ENCODE peak calls at places on chromosomes 16 and 17, in six cellular contexts. G is stimulated activated CD8-positive, alpha-beta memory T cell treated with anti-CD3 and anti-CD28 coated beads, Interleukin-4, amount 100 ng/mL, for 48 hours; D is COR-L47; O is upper lobe of right lung; F is KBM-7; X is NCI-H510A treated with DMSO at 0.1 percent for 48 hours. Q is an unnamed sample.

GRCh38 chr17:77553459-77554066 is 404.9 kb upstream of the TNRC6C start:
- DNase-seq in G (no peak), D (no peak), O (no peak), F (no peak), X (no peak), Q (no peak)

GRCh38 chr17:74814453-74814852 is 38.3 kb upstream of the NAT9 start:
- DNase-seq in G (no peak), D (peak), O (no peak), F (no peak), X (no peak), Q (no peak)

GRCh38 chr17:57955183-57955952 is at the start of gene CUEDC1:
- DNase-seq in G (peak), D (peak), O (peak), F (no peak), X (peak), Q (peak)

GRCh38 chr17:45225964-45226530 is 4.4 kb downstream of the FMNL1 start:
- DNase-seq in G (peak), D (no peak), O (peak), F (peak), X (no peak), Q (no peak)

GRCh38 chr16:68539704-68540370 is 746 bp downstream of the ZFP90 start:
- DNase-seq in G (peak), D (no peak), O (no peak), F (peak), X (no peak), Q (no peak)

GRCh38 chr16:25568991-25569390 is 122.8 kb upstream of the HS3ST4 start:
- DNase-seq in G (no peak), D (no peak), O (no peak), F (no peak), X (no peak), Q (no peak)

GRCh38 chr17:27576429-27577123 is 54.4 kb upstream of the LGALS9 start:
- DNase-seq in G (no peak), D (no peak), O (no peak), F (no peak), X (no peak), Q (no peak)

GRCh38 chr16:1214693-1215092 is 10.4 kb downstream of the TPSG1 start:
- DNase-seq in G (no peak), D (no peak), O (no peak), F (no peak), X (no peak), Q (no peak)

GRCh38 chr17:47819475-47819874 is 2.1 kb downstream of the OSBPL7 start:
- DNase-seq in G (no peak), D (no peak), O (no peak), F (no peak), X (no peak), Q (no peak)

GRCh38 chr16:87464691-87465300 is 28.0 kb downstream of the ZCCHC14 start:
- DNase-seq in G (peak), D (no peak), O (peak), F (peak), X (no peak), Q (no peak)

GRCh38 chr16:70438325-70438982 is 446 bp downstream of the ST3GAL2 start:
- DNase-seq in G (no peak), D (peak), O (no peak), F (no peak), X (no peak), Q (no peak)

GRCh38 chr17:21213491-21214014 is 408 bp downstream of the TMEM11 start:
- DNase-seq in G (no peak), D (no peak), O (peak), F (no peak), X (no peak), Q (peak)

GRCh38 chr17:28537219-28537610 is 15.2 kb downstream of the UNC119 start:
- DNase-seq in G (no peak), D (no peak), O (no peak), F (no peak), X (no peak), Q (no peak)

GRCh38 chr17:78974635-78975591 is 4.8 kb downstream of the LGALS3BP start:
- DNase-seq in G (no peak), D (no peak), O (peak), F (peak), X (peak), Q (no peak)

GRCh38 chr16:85123891-85124635 is 11.8 kb upstream of the CIBAR2 start:
- DNase-seq in G (no peak), D (no peak), O (no peak), F (no peak), X (no peak), Q (no peak)

GRCh38 chr17:44086364-44087311 is 16.1 kb downstream of the G6PC3 start:
- DNase-seq in G (peak), D (peak), O (no peak), F (peak), X (peak), Q (no peak)

GRCh38 chr16:3242709-3243108 is 7.8 kb upstream of the ZNF200 start:
- DNase-seq in G (no peak), D (no peak), O (no peak), F (no peak), X (no peak), Q (no peak)

GRCh38 chr16:50742521-50743150 is 750 bp downstream of the CYLD start:
- DNase-seq in G (peak), D (peak), O (peak), F (peak), X (no peak), Q (peak)

GRCh38 chr16:2990891-2991290 is 10.6 kb upstream of the PKMYT1 start:
- DNase-seq in G (no peak), D (no peak), O (no peak), F (no peak), X (no peak), Q (no peak)